ENCODE peak calls at places on chromosomes 7 and 10, in nine cellular contexts. L is mesothelial cell of epicardium, D is fibroblast of lung, T is psoas muscle, Y is GM12865, W is progenitor cell of endocrine pancreas, P is fibroblast of pulmonary artery, F is foreskin keratinocyte, N is endothelial cell. X is an unnamed sample.

GRCh38 chr7:150934045-150934766 is 43.9 kb downstream of the KCNH2 start:
- DNase-seq in N (no peak), F (no peak), P (no peak), L (no peak), T (no peak), Y (no peak), W (no peak), D (no peak), X (no peak)

GRCh38 chr10:100750291-100751210 is 5.2 kb downstream of the PAX2 start:
- DNase-seq in Y (no peak), F (no peak), L (no peak), N (peak), D (no peak), T (no peak), W (no peak), P (no peak), X (no peak)

GRCh38 chr10:14399641-14400040 is 68.9 kb upstream of the FRMD4A start:
- DNase-seq in D (no peak), Y (no peak), F (peak), N (no peak), T (no peak), W (no peak), L (no peak), P (no peak), X (no peak)

GRCh38 chr7:47557986-47558670 is 23.8 kb downstream of the TNS3 start:
- DNase-seq in W (no peak), P (no peak), D (no peak), N (no peak), L (no peak), T (peak), F (peak), Y (no peak), X (no peak)

GRCh38 chr10:49081532-49082275 is 33.6 kb downstream of the VSTM4 start:
- DNase-seq in Y (no peak), W (no peak), F (no peak), P (no peak), L (no peak), D (peak), N (no peak), T (no peak), X (no peak)

GRCh38 chr7:122652851-122653250 is 46.1 kb downstream of the RNF133 start:
- DNase-seq in T (no peak), Y (no peak), F (no peak), W (no peak), P (peak), N (no peak), L (no peak), D (no peak), X (peak)

GRCh38 chr7:137755438-137755837 is 91.3 kb downstream of the DGKI start:
- DNase-seq in D (no peak), L (no peak), W (no peak), T (no peak), Y (peak), F (no peak), N (no peak), P (no peak), X (no peak)

GRCh38 chr7:11630355-11630754 is 201.6 kb downstream of the THSD7A start:
- DNase-seq in D (no peak), T (no peak), W (no peak), N (no peak), Y (no peak), F (no peak), L (no peak), P (no peak), X (no peak)

GRCh38 chr10:78756604-78757442 is 311.9 kb upstream of the ZMIZ1 start:
- DNase-seq in L (no peak), P (peak), Y (no peak), D (peak), T (peak), W (no peak), F (peak), N (peak), X (no peak)

GRCh38 chr10:3538850-3539531 is 246.0 kb downstream of the KLF6 start:
- DNase-seq in T (no peak), P (peak), N (no peak), Y (no peak), W (no peak), F (peak), D (peak), L (no peak), X (peak)

DNA sequence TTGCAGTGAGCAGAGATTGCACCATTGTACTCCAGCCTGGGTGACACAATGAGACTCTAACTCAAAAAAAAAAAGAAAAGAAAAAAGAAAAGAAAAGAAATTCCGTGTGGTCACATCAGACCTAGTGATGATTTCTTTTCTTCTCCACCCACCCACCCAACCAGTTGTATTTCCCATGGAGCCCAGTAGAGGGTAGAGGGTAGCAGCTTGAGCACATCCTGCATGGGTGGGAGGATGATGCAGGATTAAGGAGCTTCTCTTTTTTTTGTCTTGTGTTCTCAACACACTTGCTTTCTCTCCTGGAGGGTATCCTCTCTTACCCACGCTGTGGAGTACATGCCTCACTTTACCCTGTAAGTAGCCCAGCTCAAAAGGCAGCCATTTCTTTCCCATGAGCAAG is 118.6 kb upstream of the CARD11 start:
- DNase-seq in N (no peak), W (no peak), T (no peak), D (peak), L (no peak), F (no peak), P (peak), Y (peak), X (no peak)
- TF ChIP-seq CTCF in N (no peak), W (no peak), T (no peak), D (peak), L (no peak), F (peak), P (peak), Y (no peak), X (no peak)

GRCh38 chr7:46152671-46153070 is 231.6 kb upstream of the IGFBP3 start:
- DNase-seq in D (no peak), W (no peak), P (no peak), L (no peak), Y (peak), N (no peak), T (no peak), F (no peak), X (no peak)
- TF ChIP-seq CTCF in D (no peak), W (no peak), P (no peak), L (no peak), Y (no peak), N (no peak), T (no peak), F (peak), X (no peak)

DNA sequence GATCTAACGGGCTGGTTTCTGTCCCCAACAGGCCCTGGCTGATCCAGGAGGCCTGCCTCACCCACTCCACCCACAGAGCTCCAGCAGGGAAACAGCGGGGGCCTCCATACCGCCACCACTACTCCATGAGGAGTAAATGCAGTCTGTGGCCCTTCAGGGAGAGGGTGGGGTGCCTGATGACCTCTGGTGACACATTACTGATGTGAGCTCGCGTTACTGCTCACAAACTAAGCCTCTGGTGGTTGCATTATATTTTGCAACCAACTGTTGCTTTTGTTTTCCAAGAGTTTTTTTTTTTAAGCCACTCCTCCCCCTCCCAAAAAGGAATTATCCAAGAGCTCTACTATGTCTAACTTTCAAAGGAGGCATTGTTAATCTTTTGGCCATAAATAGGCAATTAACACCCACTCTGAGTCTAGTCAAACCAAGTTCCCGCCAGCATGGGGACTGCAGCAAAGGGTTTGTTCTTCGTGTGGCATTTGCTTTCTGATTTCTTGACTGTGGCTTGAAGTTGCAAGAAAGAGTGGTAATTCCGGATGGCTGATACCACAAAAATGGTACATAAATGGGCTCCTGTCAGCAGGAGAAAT is 72.6 kb downstream of the FAM53B start:
- DNase-seq in F (no peak), P (peak), N (no peak), W (no peak), D (peak), Y (no peak), T (peak), L (no peak), X (no peak)
- TF ChIP-seq CTCF in F (peak), P (no peak), N (no peak), W (peak), D (no peak), Y (no peak), T (peak), L (no peak), X (no peak)

GRCh38 chr7:19587291-19587690 is 121.5 kb downstream of the POLR1F start:
- DNase-seq in P (no peak), N (no peak), L (no peak), D (no peak), T (no peak), F (no peak), W (no peak), Y (peak), X (no peak)
- TF ChIP-seq CTCF in P (no peak), N (no peak), L (no peak), D (no peak), T (no peak), F (no peak), W (peak), Y (peak), X (no peak)

DNA sequence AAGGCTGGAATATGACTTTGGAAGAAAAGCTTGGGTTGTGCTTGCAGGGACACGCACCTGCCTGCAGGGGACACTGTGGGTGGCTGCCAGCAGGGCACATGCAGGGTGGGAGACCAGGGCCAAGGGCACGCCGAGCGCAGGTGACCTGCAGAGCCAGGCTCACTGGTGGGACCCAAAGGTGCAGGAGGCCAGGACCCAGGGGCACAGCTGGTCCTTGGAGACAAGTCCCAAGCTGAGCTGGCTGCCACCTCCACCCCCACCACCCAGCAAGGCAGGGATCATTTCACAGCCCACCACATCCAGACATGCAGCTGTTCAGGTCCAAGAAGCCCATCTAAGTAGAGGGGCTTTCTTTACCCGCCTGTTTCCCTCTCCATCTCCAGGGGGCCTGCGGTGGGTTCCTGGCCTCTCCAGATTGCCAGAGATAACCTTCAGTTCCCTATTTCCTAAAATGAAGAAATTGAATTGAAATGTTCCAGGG is 13.8 kb upstream of the CLIP2 start:
- DNase-seq in Y (peak), T (no peak), L (no peak), F (no peak), D (no peak), P (no peak), W (peak), N (peak), X (no peak)
- TF ChIP-seq CTCF in Y (peak), T (peak), L (peak), F (peak), D (peak), P (peak), W (peak), N (peak), X (peak)

GRCh38 chr10:130834170-130834569 is 477.4 kb downstream of the TCERG1L start:
- DNase-seq in Y (no peak), F (no peak), T (no peak), P (no peak), N (no peak), W (no peak), D (no peak), L (no peak), X (no peak)
- TF ChIP-seq CTCF in Y (no peak), F (no peak), T (no peak), P (no peak), N (no peak), W (no peak), D (no peak), L (no peak), X (no peak)

GRCh38 chr7:39353615-39354376 is 212.4 kb upstream of the YAE1 start:
- DNase-seq in L (no peak), P (peak), N (peak), F (no peak), W (peak), T (no peak), D (peak), Y (no peak), X (no peak)
- TF ChIP-seq CTCF in L (no peak), P (no peak), N (no peak), F (no peak), W (peak), T (no peak), D (no peak), Y (no peak), X (no peak)